ENCODE peak calls at places on chromosomes 5 and 9, in eight cellular contexts. X is activated naive CD8-positive, alpha-beta T cell treated with anti-CD3 and anti-CD28 coated beads, Interleukin-2, amount 50 U/mL, for 24 hours; U is lower lobe of right lung; W is activated CD8-positive, alpha-beta memory T cell treated with anti-CD3 and anti-CD28 coated beads for 24 hours; G is SW480; N is MCF 10A; A is stimulated activated CD4-positive, alpha-beta T cell treated with anti-CD3 and anti-CD28 coated beads, Interleukin-1b, Interleukin-23, amount 100 ng/mL, for 4 hours; Q is cardiac fibroblast. B is an unnamed sample.

GRCh38 chr5:90170231-90170630 is 239.3 kb downstream of the CETN3 start:
- DNase-seq in W (no peak), N (no peak), A (no peak), U (no peak), Q (no peak), G (no peak), X (no peak), B (no peak)

GRCh38 chr9:23232831-23233230 is 593.2 kb downstream of the ELAVL2 start:
- DNase-seq in W (no peak), N (no peak), X (no peak), Q (no peak), A (no peak), U (no peak), G (no peak), B (peak)

GRCh38 chr9:33151007-33151557 is 16.1 kb downstream of the B4GALT1 start:
- DNase-seq in A (no peak), U (no peak), X (no peak), G (no peak), N (peak), Q (peak), W (peak), B (no peak)

GRCh38 chr5:868599-869135 is 17.9 kb upstream of the ZDHHC11 start:
- DNase-seq in X (no peak), A (no peak), U (no peak), Q (no peak), G (no peak), N (no peak), W (no peak), B (no peak)

GRCh38 chr9:95078516-95078915 is 239.0 kb downstream of the FANCC start:
- DNase-seq in A (no peak), U (no peak), X (no peak), W (no peak), G (no peak), N (no peak), Q (no peak), B (no peak)

GRCh38 chr5:50593681-50594080 is 72.8 kb upstream of the PARP8 start:
- DNase-seq in N (no peak), A (no peak), G (no peak), X (no peak), U (no peak), Q (no peak), W (no peak), B (no peak)

GRCh38 chr9:130561056-130561455 is 18.3 kb upstream of the FUBP3 start:
- DNase-seq in A (no peak), G (no peak), X (no peak), U (no peak), N (peak), Q (no peak), W (no peak), B (no peak)

GRCh38 chr5:133565993-133566392 is 46.3 kb downstream of the FSTL4 start:
- DNase-seq in G (peak), X (peak), U (no peak), A (no peak), Q (peak), N (peak), W (no peak), B (peak)

GRCh38 chr5:75654693-75655315 is 43.6 kb downstream of the ANKDD1B start:
- DNase-seq in U (no peak), Q (no peak), W (no peak), G (no peak), X (no peak), N (no peak), A (no peak), B (no peak)

GRCh38 chr5:34526682-34527305 is 129.3 kb upstream of the RAI14 start:
- DNase-seq in G (no peak), A (no peak), X (no peak), W (no peak), U (no peak), N (peak), Q (no peak), B (no peak)

GRCh38 chr5:172150514-172151425 is 37.3 kb downstream of the STK10 start:
- DNase-seq in W (peak), N (no peak), Q (peak), U (peak), G (no peak), A (no peak), X (peak), B (no peak)

GRCh38 chr9:68933434-68934318 is 80.2 kb downstream of the PRKACG start:
- DNase-seq in U (no peak), A (no peak), X (no peak), G (no peak), N (no peak), Q (no peak), W (no peak), B (no peak)

GRCh38 chr5:130289132-130290088 is 385.1 kb downstream of the CHSY3 start:
- DNase-seq in X (no peak), G (no peak), N (peak), A (no peak), Q (peak), U (no peak), W (no peak), B (no peak)

GRCh38 chr9:89078860-89079259 is 87.6 kb downstream of the S1PR3 start:
- DNase-seq in Q (peak), N (peak), G (no peak), W (no peak), X (no peak), U (no peak), A (no peak), B (no peak)

GRCh38 chr5:20486826-20487225 is 498.8 kb upstream of the CDH18 start:
- DNase-seq in A (no peak), Q (no peak), W (no peak), U (no peak), X (no peak), G (no peak), N (no peak), B (no peak)

GRCh38 chr5:6591671-6592288 is 41.1 kb downstream of the NSUN2 start:
- DNase-seq in Q (no peak), A (no peak), X (no peak), N (no peak), W (no peak), G (no peak), U (no peak), B (no peak)

GRCh38 chr9:19663554-19663953 is 125.3 kb downstream of the SLC24A2 start:
- DNase-seq in G (no peak), U (no peak), W (no peak), N (no peak), Q (no peak), A (no peak), X (no peak), B (no peak)

GRCh38 chr5:83147593-83147992 is 70.2 kb downstream of the XRCC4 start:
- DNase-seq in N (no peak), G (no peak), Q (no peak), A (no peak), W (no peak), U (no peak), X (no peak), B (no peak)